ENCODE peak calls at places on chromosomes 4 and X, in ten cellular contexts. Z, T, Y, K, I, W, A, M, S and H are unnamed samples.

GRCh38 chr4:8352368-8353157 is 83.0 kb downstream of the HTRA3 start:
- ATAC-seq in Z (no peak), T (no peak), Y (no peak), K (no peak), I (no peak), W (no peak), A (no peak), M (no peak), S (peak), H (no peak)

GRCh38 chr4:129239088-129239487 is 143.1 kb downstream of the C4orf33 start:
- ATAC-seq in Z (no peak), T (no peak), Y (no peak), K (no peak), I (peak), W (no peak), A (peak), M (no peak), S (peak), H (peak)

GRCh38 chr4:53197760-53198150 is 168.1 kb downstream of the SCFD2 start:
- ATAC-seq in Z (no peak), T (no peak), Y (no peak), K (no peak), I (no peak), W (no peak), A (peak), M (no peak), S (no peak), H (no peak)

GRCh38 chr4:177509346-177509745 is 67.1 kb upstream of the AGA start:
- ATAC-seq in Z (no peak), T (no peak), Y (no peak), K (no peak), I (no peak), W (no peak), A (no peak), M (no peak), S (no peak), H (no peak)

GRCh38 chrX:15606064-15606590 is 5.4 kb upstream of the ACE2 start:
- ATAC-seq in Z (no peak), T (no peak), Y (no peak), K (peak), I (no peak), W (no peak), A (no peak), M (no peak), S (no peak), H (no peak)

GRCh38 chrX:119512145-119512800 is 44.0 kb downstream of the SLC25A5 start:
- ATAC-seq in Z (peak), T (peak), Y (peak), K (peak), I (peak), W (peak), A (peak), M (no peak), S (peak), H (peak)

GRCh38 chrX:53288173-53288572 is 6.8 kb upstream of the IQSEC2 start:
- ATAC-seq in Z (peak), T (no peak), Y (peak), K (no peak), I (no peak), W (no peak), A (no peak), M (no peak), S (peak), H (peak)

GRCh38 chr4:139817657-139818452 is 152.2 kb downstream of the MGST2 start:
- ATAC-seq in Z (peak), T (no peak), Y (no peak), K (peak), I (no peak), W (peak), A (no peak), M (no peak), S (peak), H (no peak)

GRCh38 chr4:77040856-77041576 is 34.8 kb downstream of the CCNI start:
- ATAC-seq in Z (no peak), T (no peak), Y (no peak), K (peak), I (no peak), W (no peak), A (no peak), M (no peak), S (no peak), H (no peak)

GRCh38 chr4:43146198-43146597 is 253.7 kb downstream of the GRXCR1 start:
- ATAC-seq in Z (no peak), T (no peak), Y (no peak), K (no peak), I (no peak), W (no peak), A (no peak), M (no peak), S (no peak), H (no peak)

GRCh38 chr4:566508-567295 is 9.4 kb downstream of the TMEM271 start:
- ATAC-seq in Z (no peak), T (no peak), Y (no peak), K (no peak), I (no peak), W (no peak), A (peak), M (no peak), S (no peak), H (no peak)

GRCh38 chr4:152678841-152679240 is 956 bp downstream of the TMEM154 start:
- ATAC-seq in Z (no peak), T (no peak), Y (no peak), K (no peak), I (no peak), W (no peak), A (no peak), M (no peak), S (no peak), H (no peak)

GRCh38 chrX:1391370-1391706 is 575 bp downstream of the SLC25A6 start:
- ATAC-seq in Z (no peak), T (no peak), Y (no peak), K (no peak), I (no peak), W (no peak), A (no peak), M (no peak), S (no peak), H (no peak)

GRCh38 chr4:137181293-137181899 is 350.9 kb downstream of the PCDH18 start:
- ATAC-seq in Z (no peak), T (no peak), Y (no peak), K (no peak), I (no peak), W (no peak), A (no peak), M (no peak), S (no peak), H (no peak)

GRCh38 chr4:151184523-151185458 is 85.4 kb downstream of the RPS3A start:
- ATAC-seq in Z (no peak), T (no peak), Y (no peak), K (peak), I (no peak), W (no peak), A (peak), M (no peak), S (peak), H (peak)